ENCODE peak calls at places on chromosomes 16 and 17, in five cellular contexts. Z is epithelial cell of esophagus; R is cardiac fibroblast; O is heart right ventricle; C is effector memory CD4-positive, alpha-beta T cell. X is an unnamed sample.

GRCh38 chr17:66920965-66921364 is 43.5 kb upstream of the CACNG4 start:
- DNase-seq in Z (peak), C (no peak), O (no peak), R (peak), X (no peak)

GRCh38 chr16:29950806-29951461 is 10.9 kb upstream of the TMEM219 start:
- DNase-seq in Z (no peak), R (no peak), C (no peak), O (no peak), X (no peak)

GRCh38 chr16:69745959-69746358 is 8.8 kb downstream of the NOB1 start:
- DNase-seq in R (no peak), Z (no peak), O (no peak), C (no peak), X (no peak)

GRCh38 chr17:80961516-80961915 is 30.1 kb upstream of the CHMP6 start:
- DNase-seq in O (no peak), C (no peak), R (no peak), Z (no peak), X (no peak)

GRCh38 chr16:30948087-30948955 is 547 bp upstream of the ORAI3 start:
- DNase-seq in O (peak), R (peak), Z (peak), C (no peak), X (peak)

GRCh38 chr17:836154-836553 is 54.0 kb downstream of the MRM3 start:
- DNase-seq in C (no peak), R (no peak), Z (no peak), O (peak), X (peak)

GRCh38 chr17:55117063-55117611 is 147.6 kb upstream of the HLF start:
- DNase-seq in C (no peak), R (peak), O (no peak), Z (peak), X (no peak)

GRCh38 chr17:64097196-64097936 is 32.6 kb downstream of the ERN1 start:
- DNase-seq in O (no peak), C (no peak), Z (peak), R (peak), X (no peak)

GRCh38 chr16:66873685-66874055 is 6.6 kb upstream of the PDP2 start:
- DNase-seq in O (no peak), Z (no peak), C (no peak), R (no peak), X (no peak)

GRCh38 chr17:40070895-40071719 is 8.3 kb downstream of the THRA start:
- DNase-seq in R (no peak), C (no peak), O (peak), Z (no peak), X (no peak)

GRCh38 chr17:78184311-78184710 is 2.5 kb downstream of the TK1 start:
- DNase-seq in C (no peak), O (no peak), R (no peak), Z (no peak), X (no peak)

GRCh38 chr16:14013145-14013570 is 58.0 kb upstream of the MRTFB start:
- DNase-seq in Z (no peak), O (no peak), R (no peak), C (no peak), X (no peak)

GRCh38 chr16:85860413-85861094 is 38.4 kb upstream of the IRF8 start:
- DNase-seq in O (no peak), R (no peak), C (no peak), Z (no peak), X (no peak)

GRCh38 chr17:46942441-46943217 is 19.7 kb downstream of the GOSR2 start:
- DNase-seq in C (no peak), O (peak), R (peak), Z (peak), X (peak)

GRCh38 chr16:12016166-12016947 is 39.8 kb downstream of the SNX29 start:
- DNase-seq in R (no peak), C (no peak), O (no peak), Z (peak), X (peak)

GRCh38 chr17:622356-622755 is 92.3 kb downstream of the VPS53 start:
- DNase-seq in O (no peak), Z (peak), R (peak), C (no peak), X (peak)

GRCh38 chr16:57600048-57600835 is 28.2 kb upstream of the ADGRG1 start:
- DNase-seq in Z (peak), C (no peak), O (peak), R (peak), X (peak)

GRCh38 chr16:11801481-11802021 is 4.5 kb upstream of the ZC3H7A start:
- DNase-seq in Z (no peak), C (no peak), R (no peak), O (no peak), X (peak)

GRCh38 chr17:70369296-70369855 is 200.0 kb downstream of the KCNJ2 start:
- DNase-seq in O (no peak), R (peak), Z (no peak), C (no peak), X (no peak)

GRCh38 chr16:87713469-87714229 is 52.1 kb downstream of the KLHDC4 start:
- DNase-seq in Z (no peak), O (no peak), R (no peak), C (no peak), X (no peak)

GRCh38 chr16:68070811-68071546 is 14.2 kb upstream of the NFATC3 start:
- DNase-seq in C (no peak), R (no peak), Z (peak), O (no peak), X (no peak)

GRCh38 chr16:80744856-80745255 is 59.5 kb downstream of the CDYL2 start:
- DNase-seq in R (no peak), O (no peak), Z (no peak), C (no peak), X (no peak)

GRCh38 chr17:80826955-80827645 is 164.5 kb upstream of the CHMP6 start:
- DNase-seq in O (peak), R (peak), Z (peak), C (no peak), X (peak)

GRCh38 chr17:8867361-8867981 is at the start of gene PIK3R6:
- DNase-seq in O (no peak), Z (no peak), R (no peak), C (no peak), X (no peak)

GRCh38 chr16:29306953-29307597 is 99.4 kb downstream of the NPIPB11 start:
- DNase-seq in O (no peak), Z (no peak), R (no peak), C (no peak), X (no peak)

GRCh38 chr16:637081-638018 is 1.2 kb upstream of the METTL26 start:
- DNase-seq in C (peak), Z (peak), R (peak), O (peak), X (peak)

DNA sequence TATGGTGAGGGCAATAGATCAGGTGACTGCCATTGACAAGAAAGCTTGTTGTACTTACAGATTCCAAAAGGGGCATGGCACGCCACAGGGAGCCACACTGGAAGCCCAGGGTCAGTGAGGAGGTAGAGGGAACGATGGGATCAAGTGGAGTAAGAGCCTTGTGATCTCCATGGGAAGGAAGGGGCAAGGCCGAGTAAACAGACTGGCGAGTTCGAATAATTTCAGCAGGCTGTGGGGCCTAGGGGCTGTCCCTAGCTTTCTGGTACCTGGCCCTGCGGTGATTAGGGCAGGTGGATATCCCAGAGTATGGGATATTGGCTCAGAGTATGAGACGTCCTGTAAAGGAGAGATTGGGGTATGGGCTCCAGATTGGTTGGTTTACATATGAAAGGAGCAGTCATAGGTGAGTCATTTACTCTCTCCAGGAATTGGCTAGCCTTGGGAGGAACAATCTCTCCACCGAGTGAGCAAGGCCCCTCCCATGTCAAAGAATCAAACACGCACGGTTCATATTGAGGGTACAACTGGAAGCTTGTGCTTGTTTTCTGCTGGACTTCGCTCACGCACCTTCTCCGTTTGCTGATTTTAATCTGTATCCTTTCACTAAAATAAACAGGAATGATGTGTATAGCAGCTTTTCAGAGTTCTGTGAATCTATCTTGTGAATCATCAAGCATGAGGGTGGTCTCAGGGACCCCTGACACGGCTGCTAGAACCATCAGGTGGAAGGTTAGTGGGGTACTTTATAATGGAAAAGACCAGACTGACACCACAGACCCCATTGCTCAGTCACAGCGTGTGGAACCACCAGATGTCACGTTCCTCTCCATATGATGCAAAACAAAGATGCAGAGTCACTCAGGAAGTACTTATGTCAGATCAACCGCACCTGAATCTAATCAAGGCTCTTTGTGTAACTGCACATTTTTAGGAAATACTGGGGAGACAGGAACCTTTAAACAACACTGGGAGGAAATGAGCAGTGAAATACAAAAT is 27.9 kb downstream of the GABARAPL2 start:
- DNase-seq in C (no peak), R (peak), O (no peak), Z (peak), X (peak)
- H3K4me3 ChIP-seq in C (no peak), R (no peak), O (no peak), Z (no peak), X (no peak)

GRCh38 chr17:74274703-74275340 is 788 bp downstream of the DNAI2 start:
- DNase-seq in R (no peak), Z (no peak), O (no peak), C (no peak), X (no peak)
- H3K4me3 ChIP-seq in R (no peak), Z (no peak), O (no peak), C (peak), X (no peak)

DNA sequence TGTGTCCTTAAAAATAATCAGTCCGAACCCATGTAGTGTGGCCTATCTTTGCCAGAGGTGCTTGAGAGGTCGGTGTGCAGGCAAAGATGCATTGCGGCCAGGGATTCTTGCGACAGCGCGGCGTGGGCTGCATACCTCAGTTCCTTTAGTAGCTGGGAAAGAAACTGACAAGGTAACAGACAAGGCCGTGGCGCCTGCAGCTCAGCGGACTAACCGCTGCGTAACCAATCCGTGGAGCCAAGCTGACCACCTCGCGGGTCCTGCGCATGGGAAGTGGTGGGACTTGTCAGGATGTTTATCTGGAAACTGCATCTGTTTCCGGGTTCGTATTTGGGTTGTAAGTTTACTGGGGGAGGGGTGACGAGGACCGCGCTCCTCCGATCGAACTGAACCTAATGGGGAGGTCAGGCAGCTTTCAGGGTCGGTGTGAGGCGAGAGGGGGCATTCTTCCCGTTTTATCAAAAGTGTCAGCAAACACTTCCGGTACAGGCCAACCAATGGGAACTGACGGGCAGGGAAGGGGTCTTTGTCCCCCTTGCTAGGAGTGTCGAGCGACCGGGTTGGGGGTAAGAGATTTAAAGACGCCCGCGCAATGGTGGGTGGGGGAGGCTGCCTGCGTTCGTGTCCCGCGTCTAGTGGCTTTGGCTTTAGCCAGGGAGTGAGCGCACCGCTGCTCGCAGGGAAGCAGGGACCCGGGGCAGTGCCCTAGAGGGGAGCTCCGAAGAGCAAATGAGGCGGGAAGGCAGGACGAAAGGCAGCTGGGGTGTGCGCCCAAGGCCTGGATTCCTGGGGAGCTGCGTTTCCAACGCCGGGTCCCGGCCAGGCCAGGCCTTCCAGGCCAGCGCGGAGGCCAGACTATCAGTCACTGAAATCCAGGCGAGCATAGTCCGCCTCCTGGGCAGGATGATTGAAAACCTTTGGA is 7.0 kb downstream of the IRX6 start:
- DNase-seq in Z (no peak), O (no peak), R (no peak), C (no peak), X (no peak)
- H3K4me3 ChIP-seq in Z (no peak), O (peak), R (no peak), C (no peak), X (no peak)

DNA sequence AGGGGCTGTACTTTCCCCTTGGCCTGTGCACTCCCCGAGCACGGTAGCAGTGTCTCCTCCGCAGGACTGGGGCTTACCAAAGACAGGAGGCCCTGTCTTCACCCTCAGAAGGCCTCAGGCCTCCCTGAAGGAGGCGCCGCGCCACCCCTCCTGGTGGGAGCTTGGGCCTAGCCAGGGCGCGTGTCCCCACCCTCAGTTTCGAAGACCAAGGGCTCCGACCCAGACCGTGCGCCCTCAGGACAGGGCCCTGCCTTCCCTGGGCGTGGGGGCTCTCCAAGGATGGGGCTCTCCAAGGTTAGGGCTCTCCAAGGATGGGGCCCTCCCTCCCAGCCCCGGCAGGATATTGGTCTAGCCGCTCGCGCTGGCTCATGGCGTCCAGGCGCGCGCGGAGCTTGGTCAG is 11.8 kb downstream of the PLCD3 start:
- DNase-seq in Z (no peak), C (no peak), R (no peak), O (no peak), X (no peak)
- H3K4me3 ChIP-seq in Z (no peak), C (no peak), R (no peak), O (no peak), X (no peak)